ENCODE peak calls at places on chromosomes 4 and X, in ten cellular contexts. F is GM20000; R is posterior vena cava; D is NCI-H1105; J is activated CD8-positive, alpha-beta memory T cell treated with anti-CD3 and anti-CD28 coated beads for 1 hour; E is left ventricle myocardium superior; B is HS-5; W is DMS53; M is stimulated activated CD8-positive, alpha-beta memory T cell treated with anti-CD3 and anti-CD28 coated beads, Interleukin-7, amount 100 ng/mL, for 1 hour; A is psoas muscle. P is an unnamed sample.
A peak's percentile ranks its signal among the peaks of the same experiment; 100 is the strongest.

GRCh38 chrX:24260827-24261550 is 52.9 kb downstream of the SUPT20HL2 start:
- DNase-seq in F (peak; percentile 11), R (peak; percentile 82), D (no peak), J (no peak), E (peak; percentile 26), B (no peak), W (no peak), M (no peak), A (no peak), P (no peak)

GRCh38 chr4:8771258-8771590 is 100.4 kb downstream of the HMX1 start:
- DNase-seq in F (no peak), R (peak; percentile 29), D (no peak), J (no peak), E (peak; percentile 18), B (no peak), W (no peak), M (no peak), A (peak; percentile 12), P (no peak)

GRCh38 chrX:70755850-70756249 is 152.7 kb downstream of the TEX11 start:
- DNase-seq in F (no peak), R (no peak), D (no peak), J (peak; percentile 10), E (no peak), B (no peak), W (peak; percentile 46), M (no peak), A (no peak), P (no peak)

GRCh38 chr4:140726776-140727500 is 29.2 kb downstream of the TBC1D9 start:
- DNase-seq in F (no peak), R (no peak), D (no peak), J (no peak), E (no peak), B (no peak), W (peak; percentile 8), M (no peak), A (no peak), P (no peak)

GRCh38 chrX:151902813-151903591 is 9.7 kb upstream of the MAGEA4 start:
- DNase-seq in F (no peak), R (no peak), D (no peak), J (no peak), E (peak; percentile 41), B (peak; percentile 72), W (no peak), M (no peak), A (peak; percentile 71), P (no peak)

GRCh38 chrX:12871181-12871580 is 4.3 kb downstream of the TLR7 start:
- DNase-seq in F (no peak), R (no peak), D (no peak), J (no peak), E (no peak), B (no peak), W (no peak), M (no peak), A (no peak), P (no peak)

GRCh38 chr4:176949022-176949421 is 156.3 kb upstream of the VEGFC start:
- DNase-seq in F (no peak), R (no peak), D (no peak), J (no peak), E (peak; percentile 28), B (no peak), W (no peak), M (no peak), A (no peak), P (no peak)

GRCh38 chrX:18984381-18985185 is 669 bp upstream of the PHKA2 start:
- DNase-seq in F (peak; percentile 91), R (peak; percentile 93), D (peak; percentile 71), J (peak; percentile 79), E (peak; percentile 89), B (peak; percentile 32), W (peak; percentile 94), M (peak; percentile 73), A (peak; percentile 90), P (peak; percentile 89)

GRCh38 chr4:171880136-171880535 is 66.9 kb downstream of the GALNTL6 start:
- DNase-seq in F (no peak), R (no peak), D (no peak), J (no peak), E (no peak), B (peak; percentile 82), W (no peak), M (no peak), A (no peak), P (no peak)

GRCh38 chrX:15579778-15580747 is 20.7 kb downstream of the ACE2 start:
- DNase-seq in F (no peak), R (no peak), D (no peak), J (no peak), E (peak; percentile 54), B (no peak), W (no peak), M (no peak), A (no peak), P (no peak)

GRCh38 chr4:8079031-8079885 is 79.4 kb downstream of the ABLIM2 start:
- DNase-seq in F (no peak), R (peak; percentile 74), D (no peak), J (no peak), E (peak; percentile 49), B (no peak), W (no peak), M (no peak), A (peak; percentile 58), P (no peak)

GRCh38 chr4:139806929-139807328 is 141.3 kb downstream of the MGST2 start:
- DNase-seq in F (no peak), R (no peak), D (no peak), J (no peak), E (no peak), B (no peak), W (no peak), M (no peak), A (no peak), P (no peak)

GRCh38 chrX:114038358-114038757 is 545.5 kb upstream of the HTR2C start:
- DNase-seq in F (no peak), R (no peak), D (no peak), J (no peak), E (no peak), B (no peak), W (no peak), M (no peak), A (no peak), P (no peak)

GRCh38 chr4:31246856-31247255 is 526.7 kb downstream of the PCDH7 start:
- DNase-seq in F (no peak), R (no peak), D (no peak), J (no peak), E (no peak), B (no peak), W (no peak), M (no peak), A (no peak), P (no peak)

GRCh38 chr4:9964884-9965283 is 56.4 kb downstream of the SLC2A9 start:
- DNase-seq in F (no peak), R (no peak), D (peak; percentile 55), J (no peak), E (no peak), B (no peak), W (no peak), M (no peak), A (no peak), P (no peak)

GRCh38 chr4:150510176-150510875 is 71.6 kb upstream of the MAB21L2 start:
- DNase-seq in F (no peak), R (no peak), D (no peak), J (no peak), E (no peak), B (peak; percentile 63), W (no peak), M (no peak), A (no peak), P (no peak)

GRCh38 chr4:139977838-139978604 is 176.0 kb downstream of the MAML3 start:
- DNase-seq in F (peak; percentile 28), R (no peak), D (no peak), J (no peak), E (no peak), B (no peak), W (peak; percentile 45), M (no peak), A (no peak), P (peak; percentile 29)

GRCh38 chr4:2390780-2391490 is 27.5 kb downstream of the ZFYVE28 start:
- DNase-seq in F (no peak), R (no peak), D (no peak), J (no peak), E (no peak), B (no peak), W (no peak), M (no peak), A (peak; percentile 8), P (no peak)

GRCh38 chr4:27678027-27678426 is 817.4 kb downstream of the STIM2 start:
- DNase-seq in F (no peak), R (no peak), D (no peak), J (no peak), E (no peak), B (no peak), W (no peak), M (no peak), A (no peak), P (no peak)

P was measured in GM06990.